ENCODE peak calls at places on chromosomes 12 and 14, in nine cellular contexts. A is epithelial cell of esophagus; Q is epithelial cell of proximal tubule; C is endothelial cell; V is tibial nerve; H is pancreas; W is activated CD8-positive, alpha-beta T cell treated with anti-CD3 and anti-CD28 coated beads for 36 hours; X is astrocyte; I is omental fat pad. Y is an unnamed sample.
A peak's percentile ranks its signal among the peaks of the same experiment; 100 is the strongest.

GRCh38 chr12:132362966-132363660 is 33.7 kb upstream of the GALNT9 start:
- DNase-seq in A (no peak), Q (no peak), C (no peak), V (no peak), H (no peak), W (no peak), X (no peak), I (no peak), Y (no peak)

GRCh38 chr12:59603735-59604134 is 7.9 kb downstream of the SLC16A7 start:
- DNase-seq in A (no peak), Q (no peak), C (no peak), V (no peak), H (no peak), W (no peak), X (no peak), I (no peak), Y (no peak)

GRCh38 chr14:104428333-104428851 is 151.2 kb upstream of the C14orf180 start:
- DNase-seq in A (no peak), Q (no peak), C (no peak), V (no peak), H (no peak), W (no peak), X (no peak), I (peak; percentile 6), Y (no peak)

GRCh38 chr12:69007858-69008314 is 74.9 kb upstream of the CPM start:
- DNase-seq in A (peak; percentile 74), Q (no peak), C (no peak), V (no peak), H (no peak), W (no peak), X (no peak), I (no peak), Y (no peak)

GRCh38 chr14:25759251-25759650 is 709.3 kb upstream of the STXBP6 start:
- DNase-seq in A (no peak), Q (no peak), C (no peak), V (no peak), H (no peak), W (no peak), X (no peak), I (no peak), Y (no peak)

GRCh38 chr12:55829967-55830600 is 697 bp upstream of the DNAJC14 start:
- DNase-seq in A (peak; percentile 27), Q (no peak), C (peak; percentile 26), V (no peak), H (peak; percentile 65), W (peak; percentile 61), X (no peak), I (no peak), Y (no peak)

GRCh38 chr12:5807090-5807414 is 138.0 kb downstream of the ANO2 start:
- DNase-seq in A (no peak), Q (no peak), C (no peak), V (no peak), H (no peak), W (no peak), X (peak; percentile 85), I (no peak), Y (no peak)

GRCh38 chr14:89493406-89493805 is 76.4 kb upstream of the FOXN3 start:
- DNase-seq in A (no peak), Q (no peak), C (no peak), V (no peak), H (no peak), W (no peak), X (no peak), I (no peak), Y (no peak)

GRCh38 chr12:28602760-28603638 is 412.7 kb downstream of the CCDC91 start:
- DNase-seq in A (no peak), Q (no peak), C (no peak), V (no peak), H (no peak), W (no peak), X (peak; percentile 34), I (no peak), Y (no peak)

GRCh38 chr14:70871863-70872677 is 35.2 kb upstream of the PCNX1 start:
- DNase-seq in A (no peak), Q (no peak), C (no peak), V (no peak), H (no peak), W (peak; percentile 42), X (no peak), I (no peak), Y (no peak)

GRCh38 chr14:56996721-56997399 is 186.6 kb upstream of the OTX2 start:
- DNase-seq in A (peak; percentile 37), Q (no peak), C (no peak), V (no peak), H (no peak), W (no peak), X (no peak), I (no peak), Y (no peak)

GRCh38 chr12:89836026-89836425 is 127.4 kb upstream of the ATP2B1 start:
- DNase-seq in A (peak; percentile 10), Q (no peak), C (no peak), V (no peak), H (no peak), W (no peak), X (no peak), I (no peak), Y (no peak)

GRCh38 chr12:109900752-109901580 is 892 bp downstream of the TCHP start:
- DNase-seq in A (no peak), Q (no peak), C (peak; percentile 15), V (no peak), H (no peak), W (no peak), X (no peak), I (no peak), Y (no peak)

GRCh38 chr12:6372403-6373003 is 2.9 kb downstream of the SCNN1A start:
- DNase-seq in A (peak; percentile 93), Q (no peak), C (no peak), V (no peak), H (no peak), W (peak; percentile 24), X (peak; percentile 80), I (peak; percentile 18), Y (peak; percentile 44)

GRCh38 chr14:69580009-69580577 is 5.4 kb upstream of the CCDC177 start:
- DNase-seq in A (peak; percentile 98), Q (peak; percentile 22), C (peak; percentile 63), V (no peak), H (no peak), W (peak; percentile 29), X (peak; percentile 91), I (no peak), Y (peak; percentile 41)
- TF ChIP-seq CTCF in A (peak; percentile 71), Q (peak; percentile 62), C (peak; percentile 65), V (no peak), H (no peak), W (peak; percentile 31), X (peak; percentile 62), I (no peak), Y (peak; percentile 68)

GRCh38 chr14:80638620-80639215 is 302.8 kb downstream of the CEP128 start:
- DNase-seq in A (peak; percentile 77), Q (no peak), C (no peak), V (no peak), H (no peak), W (no peak), X (peak; percentile 82), I (no peak), Y (no peak)

GRCh38 chr14:80634106-80634758 is 307.3 kb downstream of the CEP128 start:
- DNase-seq in A (peak; percentile 70), Q (no peak), C (no peak), V (no peak), H (no peak), W (no peak), X (no peak), I (no peak), Y (no peak)

GRCh38 chr14:80637726-80638619 is 303.6 kb downstream of the CEP128 start:
- DNase-seq in A (no peak), Q (no peak), C (no peak), V (no peak), H (no peak), W (no peak), X (no peak), I (no peak), Y (peak; percentile 11)

DNA sequence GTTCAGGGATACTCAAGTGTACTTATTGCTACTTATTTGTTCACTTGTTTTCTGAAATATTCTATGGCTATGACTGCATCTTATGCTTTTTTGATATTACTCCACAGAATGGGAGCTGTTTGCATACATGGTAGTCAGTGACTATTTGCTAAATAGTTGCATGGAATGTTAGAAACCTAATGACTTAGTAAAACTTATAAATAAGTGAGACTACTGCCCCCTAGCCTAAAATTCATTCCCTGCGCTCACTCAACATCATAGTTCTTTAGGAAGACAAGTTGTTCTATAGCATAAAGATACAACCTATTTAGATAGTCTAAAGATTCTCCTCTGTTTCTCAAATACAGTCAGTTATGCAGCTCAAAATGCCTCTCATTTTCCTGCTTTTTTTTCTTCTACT is 305.5 kb downstream of the CEP128 start:
- DNase-seq in A (peak; percentile 23), Q (no peak), C (no peak), V (no peak), H (no peak), W (peak; percentile 5), X (no peak), I (no peak), Y (no peak)
- TF ChIP-seq CTCF in A (peak; percentile 18), Q (peak; percentile 47), C (peak; percentile 65), V (no peak), H (no peak), W (no peak), X (no peak), I (no peak), Y (peak; percentile 6)

GRCh38 chr12:73935817-73936216 is 601.8 kb upstream of the ATXN7L3B start:
- DNase-seq in A (peak; percentile 46), Q (no peak), C (no peak), V (no peak), H (no peak), W (no peak), X (no peak), I (no peak), Y (no peak)
- TF ChIP-seq CTCF in A (peak; percentile 61), Q (peak; percentile 65), C (no peak), V (no peak), H (no peak), W (no peak), X (peak; percentile 15), I (no peak), Y (no peak)

GRCh38 chr14:58981840-58982239 is 206.6 kb upstream of the DAAM1 start:
- DNase-seq in A (no peak), Q (no peak), C (no peak), V (no peak), H (no peak), W (no peak), X (no peak), I (no peak), Y (no peak)

GRCh38 chr14:58978336-58978735 is 210.1 kb upstream of the DAAM1 start:
- DNase-seq in A (no peak), Q (no peak), C (no peak), V (no peak), H (no peak), W (no peak), X (peak; percentile 47), I (no peak), Y (peak; percentile 18)

GRCh38 chr14:58977366-58977765 is 211.1 kb upstream of the DAAM1 start:
- DNase-seq in A (peak; percentile 11), Q (no peak), C (no peak), V (no peak), H (no peak), W (no peak), X (peak; percentile 4), I (no peak), Y (no peak)

DNA sequence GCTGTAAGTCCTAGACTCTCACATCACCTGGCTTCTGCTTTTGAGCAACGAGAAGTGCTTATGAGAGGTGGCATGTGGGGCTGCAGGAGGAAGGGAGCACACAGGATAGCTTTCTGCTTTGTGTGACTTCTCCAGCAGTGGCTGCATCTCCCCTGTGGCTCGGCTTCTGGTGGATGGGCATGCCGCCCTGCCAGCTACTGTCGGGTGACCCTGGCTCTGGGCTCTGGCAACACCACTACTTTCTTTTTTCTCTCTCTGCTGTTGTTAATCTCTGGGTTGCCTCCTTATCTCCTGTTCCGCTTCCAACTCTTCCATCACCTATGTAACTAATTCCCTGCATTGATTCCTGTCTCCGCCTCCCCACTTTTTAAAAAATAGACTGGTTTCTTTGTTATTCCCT is 209.1 kb upstream of the DAAM1 start:
- DNase-seq in A (no peak), Q (no peak), C (no peak), V (no peak), H (no peak), W (no peak), X (no peak), I (no peak), Y (no peak)
- TF ChIP-seq CTCF in A (no peak), Q (no peak), C (no peak), V (no peak), H (no peak), W (no peak), X (no peak), I (no peak), Y (no peak)

Y was measured in AG09319.